ENCODE peak calls at places on chromosomes 6 and 20, in ten cellular contexts. Z, G, V, T, U, O, X, Y, J and B are unnamed samples.
A peak's percentile ranks its signal among the peaks of the same experiment; 100 is the strongest.

GRCh38 chr20:10761232-10761631 is 87.4 kb upstream of the JAG1 start:
- DNase-seq in V (no peak), X (no peak), G (no peak), O (no peak), Y (no peak), J (peak; percentile 41), Z (no peak), T (no peak), U (no peak), B (no peak)

GRCh38 chr20:45416917-45417316 is 976 bp downstream of the PIGT start:
- DNase-seq in U (no peak), V (no peak), Y (no peak), Z (no peak), T (no peak), J (no peak), O (no peak), G (no peak), X (no peak), B (no peak)

GRCh38 chr6:90074161-90074560 is 179.9 kb downstream of the GJA10 start:
- DNase-seq in U (no peak), Z (no peak), T (no peak), X (no peak), G (no peak), O (no peak), Y (no peak), V (no peak), J (peak; percentile 15), B (no peak)

GRCh38 chr6:96391776-96392175 is 129.8 kb upstream of the UFL1 start:
- DNase-seq in V (peak; percentile 44), Y (peak; percentile 41), O (no peak), G (no peak), Z (peak; percentile 63), U (no peak), J (no peak), T (peak; percentile 19), X (peak; percentile 14), B (no peak)

GRCh38 chr6:8705435-8706020 is 270.2 kb upstream of the SLC35B3 start:
- DNase-seq in X (no peak), U (no peak), V (no peak), O (no peak), T (no peak), J (no peak), G (no peak), Y (no peak), Z (no peak), B (no peak)

GRCh38 chr20:21141825-21142224 is 15.9 kb downstream of the KIZ start:
- DNase-seq in O (no peak), V (no peak), Y (no peak), T (no peak), U (no peak), Z (no peak), J (no peak), X (no peak), G (no peak), B (no peak)

GRCh38 chr20:51760905-51761544 is 7.2 kb downstream of the ATP9A start:
- DNase-seq in T (no peak), X (no peak), Z (peak; percentile 23), O (no peak), G (no peak), Y (no peak), U (no peak), J (peak; percentile 100), V (no peak), B (no peak)

GRCh38 chr6:82178084-82178758 is 69.3 kb downstream of the IBTK start:
- DNase-seq in Z (no peak), J (peak; percentile 5), G (no peak), Y (no peak), O (no peak), T (no peak), X (no peak), V (no peak), U (no peak), B (no peak)

GRCh38 chr6:17299222-17299621 is 18.1 kb downstream of the RBM24 start:
- DNase-seq in Z (no peak), X (no peak), O (no peak), T (no peak), Y (no peak), J (no peak), U (no peak), V (no peak), G (no peak), B (no peak)

GRCh38 chr6:110944681-110945151 is 13.8 kb upstream of the GTF3C6 start:
- DNase-seq in O (peak; percentile 94), X (no peak), J (peak; percentile 9), Y (no peak), T (no peak), G (peak; percentile 70), Z (no peak), V (no peak), U (no peak), B (no peak)

GRCh38 chr20:47540443-47541354 is 39.0 kb downstream of the NCOA3 start:
- DNase-seq in Y (no peak), Z (no peak), G (peak; percentile 40), J (peak; percentile 59), V (no peak), O (peak; percentile 21), X (no peak), T (no peak), U (no peak), B (peak; percentile 5)

GRCh38 chr6:86380571-86381125 is 556.7 kb upstream of the HTR1E start:
- DNase-seq in V (no peak), U (no peak), Z (no peak), T (no peak), J (no peak), Y (no peak), O (no peak), X (no peak), G (no peak), B (no peak)

DNA sequence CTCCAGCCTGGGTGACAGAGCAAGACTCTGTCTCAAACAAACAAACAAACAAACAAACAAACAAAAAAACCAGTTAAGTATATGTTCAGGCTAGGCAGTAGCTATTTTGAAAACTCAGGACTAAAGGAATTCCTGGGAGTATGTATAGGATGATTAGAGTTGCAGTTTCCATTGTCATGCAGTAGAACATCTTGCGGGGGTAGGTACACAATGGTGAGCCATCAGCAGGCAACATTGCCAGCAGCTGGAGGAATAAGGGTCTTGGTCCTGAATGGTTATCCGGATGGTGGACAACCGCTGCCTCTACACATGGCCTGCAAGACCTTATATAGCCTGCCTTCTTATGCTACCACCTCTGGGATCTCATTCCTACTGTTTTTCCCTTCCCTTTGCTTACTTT is 297.5 kb downstream of the SOX4 start:
- DNase-seq in O (no peak), X (no peak), J (no peak), V (no peak), U (no peak), G (no peak), Y (no peak), Z (no peak), T (no peak), B (no peak)
- H3K27ac ChIP-seq in O (no peak overlapping the region), X (no peak overlapping the region), J (no peak overlapping the region), V (no peak overlapping the region), U (no peak overlapping the region), G (peak overlapping the region; percentile 32), Y (no peak overlapping the region), Z (no peak overlapping the region), T (no peak overlapping the region), B (no peak overlapping the region)

GRCh38 chr6:133396630-133397335 is 155.6 kb downstream of the EYA4 start:
- DNase-seq in G (no peak), Y (no peak), V (no peak), X (no peak), T (no peak), U (no peak), Z (no peak), J (no peak), O (no peak), B (no peak)
- TF ChIP-seq EP300 in G (no peak), Y (no peak), V (no peak), X (no peak), T (no peak), U (no peak), Z (no peak), J (no peak), O (no peak), B (no peak)

GRCh38 chr6:149500085-149500484 is 15.3 kb upstream of the ZC3H12D start:
- DNase-seq in V (no peak), Z (no peak), U (no peak), Y (no peak), G (no peak), J (no peak), T (no peak), O (no peak), X (no peak), B (no peak)

GRCh38 chr6:149501201-149501600 is 16.4 kb upstream of the ZC3H12D start:
- DNase-seq in O (no peak), G (no peak), T (no peak), J (no peak), X (no peak), V (no peak), Y (no peak), Z (no peak), U (no peak), B (no peak)

GRCh38 chr6:149497365-149497764 is 12.6 kb upstream of the ZC3H12D start:
- DNase-seq in O (no peak), V (no peak), T (no peak), Y (no peak), U (no peak), Z (no peak), J (no peak), G (no peak), X (no peak), B (no peak)

GRCh38 chr6:149501768-149502167 is 17.0 kb upstream of the ZC3H12D start:
- DNase-seq in X (no peak), U (no peak), O (no peak), J (no peak), Z (no peak), Y (no peak), V (no peak), T (no peak), G (no peak), B (no peak)

DNA sequence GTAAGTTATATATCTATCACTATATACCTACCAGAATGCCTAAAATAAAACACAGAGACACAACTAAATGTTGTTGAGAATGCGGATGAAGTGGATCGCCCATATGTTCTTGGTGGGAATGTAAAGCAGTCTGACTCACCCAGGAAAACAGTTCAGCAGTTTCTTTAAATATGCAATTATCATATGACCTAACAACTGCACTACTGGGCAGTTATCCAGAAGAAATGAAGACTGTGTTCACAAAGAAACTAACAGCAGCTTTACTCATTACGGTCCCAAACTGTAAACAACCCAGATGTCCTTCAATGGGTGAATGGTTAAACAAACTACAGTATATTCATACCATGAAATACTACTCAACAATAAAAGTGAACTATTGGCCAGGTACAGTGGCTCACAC is 14.3 kb upstream of the ZC3H12D start:
- DNase-seq in X (no peak), J (peak; percentile 41), U (no peak), T (no peak), Z (no peak), G (no peak), O (no peak), V (no peak), Y (no peak), B (no peak)
- H3K4me3 ChIP-seq in X (peak overlapping the region; percentile 7), J (no peak overlapping the region), U (no peak overlapping the region), T (no peak overlapping the region), Z (no peak overlapping the region), G (no peak overlapping the region), O (no peak overlapping the region), V (no peak overlapping the region), Y (no peak overlapping the region), B (no peak overlapping the region)

DNA sequence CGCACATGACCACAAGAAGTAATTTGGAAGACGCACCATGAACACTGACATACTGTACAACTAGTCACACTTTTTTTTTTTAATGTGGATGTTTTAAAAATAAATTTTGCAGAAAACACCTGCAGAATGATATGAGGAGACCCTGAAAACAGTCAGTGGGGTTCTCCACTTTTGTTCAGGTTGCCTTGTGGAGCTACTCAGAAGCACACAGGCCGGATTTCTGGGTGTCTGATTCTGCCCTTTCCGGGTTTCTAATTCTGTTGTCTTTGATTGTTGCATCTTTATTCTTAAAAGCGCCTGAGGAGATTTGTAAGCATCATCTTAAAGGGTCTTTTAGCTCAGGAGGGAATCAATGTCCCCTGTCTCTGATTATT is 74.5 kb downstream of the SSR1 start:
- DNase-seq in V (no peak), X (no peak), U (no peak), G (no peak), Z (no peak), J (no peak), O (no peak), T (no peak), Y (no peak), B (no peak)
- H3K27ac ChIP-seq in V (peak overlapping the region; percentile 13), X (peak overlapping the region; percentile 55), U (no peak overlapping the region), G (no peak overlapping the region), Z (no peak overlapping the region), J (peak overlapping the region; percentile 90), O (peak overlapping the region; percentile 38), T (no peak overlapping the region), Y (no peak overlapping the region), B (no peak overlapping the region)